ENCODE peak calls at places on chromosomes 2 and 18, in eight cellular contexts. S is spleen, N is prostate gland, B is endothelial cell of umbilical vein, T is upper lobe of right lung, P is pancreas, U is OCI-LY7, E is colonic mucosa. G is an unnamed sample. For H3K9me3, the result is how much of the 10 kb centered on the place peaks cover.

GRCh38 chr18:60060026-60060425 is 160.2 kb downstream of the PMAIP1 start:
- DNase-seq in T (no peak), P (no peak), U (no peak), E (no peak), N (no peak), B (no peak), S (no peak), G (no peak)

GRCh38 chr2:30235008-30235655 is 3.8 kb downstream of the LBH start:
- DNase-seq in T (no peak), N (no peak), E (no peak), B (no peak), U (no peak), P (no peak), S (peak), G (peak)

GRCh38 chr18:23650963-23651927 is 11.5 kb downstream of the ANKRD29 start:
- DNase-seq in T (no peak), U (no peak), P (no peak), E (no peak), B (peak), S (no peak), N (peak), G (no peak)

GRCh38 chr2:120919771-120920437 is 184.2 kb downstream of the GLI2 start:
- DNase-seq in P (no peak), U (no peak), E (no peak), N (no peak), T (no peak), B (no peak), S (no peak), G (no peak)

GRCh38 chr18:58194028-58194427 is 150.0 kb downstream of the NEDD4L start:
- DNase-seq in E (peak), P (peak), U (no peak), B (peak), N (no peak), T (no peak), S (no peak), G (peak)

GRCh38 chr18:12659904-12660605 is 2.1 kb upstream of the SPIRE1 start:
- DNase-seq in P (no peak), S (no peak), N (peak), E (peak), U (peak), B (peak), T (no peak), G (peak)

GRCh38 chr2:69589973-69590652 is 53.4 kb downstream of the AAK1 start:
- DNase-seq in T (no peak), U (no peak), S (no peak), N (no peak), B (no peak), P (no peak), E (no peak), G (no peak)

GRCh38 chr2:57656198-57656597 is 390.4 kb upstream of the VRK2 start:
- DNase-seq in P (no peak), U (no peak), B (no peak), S (no peak), N (no peak), E (no peak), T (no peak), G (no peak)

GRCh38 chr2:27871805-27872204 is 18.4 kb downstream of the RBKS start:
- DNase-seq in S (no peak), N (no peak), P (no peak), U (no peak), T (no peak), E (no peak), B (no peak), G (no peak)

GRCh38 chr2:28437142-28437835 is 44.6 kb downstream of the FOSL2 start:
- DNase-seq in E (peak), S (peak), B (no peak), P (no peak), T (peak), N (peak), U (no peak), G (no peak)

GRCh38 chr2:202723746-202724145 is 89.0 kb downstream of the FAM117B start:
- DNase-seq in B (no peak), S (no peak), U (no peak), T (no peak), N (no peak), E (no peak), P (no peak), G (no peak)

GRCh38 chr2:234625626-234626253 is 128.9 kb upstream of the ARL4C start:
- DNase-seq in B (no peak), T (no peak), N (no peak), P (no peak), S (no peak), U (no peak), E (no peak), G (no peak)

GRCh38 chr2:232668805-232669444 is 28.2 kb upstream of the GIGYF2 start:
- DNase-seq in E (no peak), P (no peak), T (no peak), S (no peak), B (peak), U (no peak), N (peak), G (peak)

GRCh38 chr2:26647981-26648380 is 6.8 kb upstream of the CIB4 start:
- DNase-seq in U (no peak), E (no peak), S (peak), N (no peak), P (no peak), T (peak), B (no peak), G (peak)

GRCh38 chr18:56374005-56374655 is 264.3 kb downstream of the TXNL1 start:
- DNase-seq in T (no peak), B (peak), U (no peak), E (no peak), N (no peak), P (no peak), S (no peak), G (no peak)

GRCh38 chr2:38409136-38409903 is 32.2 kb upstream of the ATL2 start:
- DNase-seq in E (no peak), S (no peak), B (no peak), P (peak), N (peak), U (peak), T (peak), G (no peak)

GRCh38 chr18:79519751-79520472 is 124.2 kb downstream of the NFATC1 start:
- DNase-seq in N (no peak), T (peak), E (peak), P (no peak), U (peak), B (no peak), S (peak), G (peak)

GRCh38 chr18:39681061-39681460 is 2115.5 kb upstream of the CELF4 start:
- DNase-seq in S (no peak), E (no peak), B (no peak), P (no peak), T (no peak), N (no peak), U (no peak), G (no peak)

GRCh38 chr2:44107086-44107740 is 61.5 kb upstream of the PPM1B start:
- DNase-seq in T (no peak), E (no peak), S (no peak), P (no peak), U (peak), B (no peak), N (no peak), G (no peak)

GRCh38 chr2:56077352-56077915 is 106.4 kb upstream of the CCDC85A start:
- DNase-seq in E (peak), U (peak), B (peak), P (peak), T (no peak), S (no peak), N (no peak), G (peak)

GRCh38 chr2:49972699-49973098 is 818.4 kb upstream of the FSHR start:
- DNase-seq in B (no peak), N (no peak), T (no peak), E (no peak), S (no peak), U (no peak), P (no peak), G (peak)

GRCh38 chr2:112583497-112584133 is 794 bp upstream of the CHCHD5 start:
- DNase-seq in B (peak), T (no peak), E (no peak), U (no peak), P (no peak), S (no peak), N (peak), G (no peak)

GRCh38 chr2:66695211-66695735 is 260.3 kb downstream of the MEIS1 start:
- DNase-seq in T (no peak), P (no peak), N (no peak), B (no peak), E (no peak), U (no peak), S (no peak), G (no peak)

GRCh38 chr2:29014811-29015414 is 33.8 kb downstream of the TOGARAM2 start:
- DNase-seq in T (no peak), N (no peak), B (no peak), E (peak), U (no peak), S (peak), P (no peak), G (no peak)

GRCh38 chr2:233059797-233060499 is at the start of gene INPP5D:
- DNase-seq in E (peak), T (peak), P (peak), S (peak), U (peak), N (no peak), B (peak), G (no peak)

GRCh38 chr2:66432801-66433694 is 1.9 kb upstream of the MEIS1 start:
- DNase-seq in B (peak), U (no peak), T (peak), N (peak), E (peak), P (peak), S (peak), G (peak)

GRCh38 chr18:45335644-45336043 is 279.6 kb upstream of the SLC14A2 start:
- DNase-seq in U (no peak), T (no peak), P (no peak), E (no peak), S (no peak), N (peak), B (no peak), G (peak)

GRCh38 chr18:9831046-9831722 is 54.6 kb upstream of the TXNDC2 start:
- DNase-seq in U (no peak), S (no peak), E (no peak), N (peak), T (no peak), B (no peak), P (no peak), G (peak)

GRCh38 chr2:51782874-51783765 is 751.2 kb upstream of the NRXN1 start:
- DNase-seq in N (no peak), U (no peak), P (no peak), T (no peak), E (no peak), B (no peak), S (no peak), G (no peak)

GRCh38 chr18:21763846-21764646 is 23.5 kb downstream of the MIB1 start:
- DNase-seq in N (no peak), S (no peak), P (no peak), E (no peak), T (no peak), B (peak), U (no peak), G (no peak)

GRCh38 chr2:66445781-66446177 is 10.9 kb downstream of the MEIS1 start:
- DNase-seq in P (peak), T (no peak), S (no peak), U (no peak), E (no peak), N (no peak), B (no peak), G (peak)

GRCh38 chr2:72027426-72028161 is 120.1 kb downstream of the CYP26B1 start:
- DNase-seq in S (peak), E (peak), T (peak), N (no peak), B (no peak), P (no peak), U (no peak), G (peak)

GRCh38 chr2:37287966-37288365 is 36.7 kb downstream of the PRKD3 start:
- DNase-seq in S (no peak), B (no peak), U (peak), T (no peak), E (no peak), N (no peak), P (no peak), G (no peak)

GRCh38 chr18:79411614-79412526 is 16.1 kb downstream of the NFATC1 start:
- DNase-seq in U (no peak), B (peak), T (peak), S (peak), E (no peak), P (no peak), N (no peak), G (no peak)

DNA sequence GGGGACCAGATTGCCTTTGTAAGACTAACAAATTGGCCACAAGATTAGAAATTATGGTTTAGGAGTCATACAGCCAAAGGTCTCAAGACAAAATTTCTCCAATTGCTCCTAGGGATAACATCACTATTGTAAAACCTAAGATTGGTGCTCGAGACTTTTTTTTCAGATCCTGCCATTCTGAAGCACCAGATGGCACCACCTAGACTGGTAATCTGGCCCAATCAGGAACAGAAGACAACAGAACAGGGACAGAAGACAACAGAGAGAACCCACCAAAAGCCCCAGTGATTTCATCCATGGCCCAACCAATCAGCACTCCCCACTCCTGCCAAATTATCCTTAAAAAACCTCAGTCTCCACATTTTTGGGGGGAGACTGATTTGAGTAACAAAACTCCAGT is 66.8 kb downstream of the LINC00305 start:
- DNase-seq in U (no peak), T (no peak), N (no peak), B (no peak), P (no peak), E (no peak), S (no peak), G (no peak)
- TF ChIP-seq CTCF in U (no peak), T (no peak), N (no peak), B (no peak), P (no peak), E (no peak), S (no peak), G (no peak)

GRCh38 chr2:10883880-10884529 is 27.7 kb upstream of the KCNF1 start:
- DNase-seq in T (no peak), P (no peak), U (no peak), S (no peak), E (no peak), N (no peak), B (no peak), G (peak)

GRCh38 chr2:10882568-10882967 is 29.2 kb upstream of the KCNF1 start:
- DNase-seq in U (no peak), E (no peak), P (no peak), N (no peak), B (no peak), S (no peak), T (no peak), G (peak)

GRCh38 chr2:10885479-10885863 is 26.3 kb upstream of the KCNF1 start:
- DNase-seq in S (no peak), B (no peak), N (no peak), U (no peak), T (no peak), E (no peak), P (no peak), G (peak)

GRCh38 chr2:10883066-10883465 is 28.7 kb upstream of the KCNF1 start:
- DNase-seq in E (no peak), U (no peak), B (no peak), S (no peak), P (no peak), T (no peak), N (no peak), G (peak)

GRCh38 chr2:10884530-10885478 is 26.9 kb upstream of the KCNF1 start:
- DNase-seq in B (no peak), N (no peak), U (no peak), T (no peak), E (no peak), S (no peak), P (no peak), G (peak)
- H3K27ac ChIP-seq in B (no peak), N (no peak), U (no peak), T (no peak), E (peak), S (no peak), P (no peak), G (peak)

GRCh38 chr2:196131949-196132925 is 39.1 kb downstream of the STK17B start:
- DNase-seq in P (no peak), U (peak), B (no peak), T (no peak), S (no peak), E (no peak), N (no peak), G (peak)

GRCh38 chr2:196128749-196129148 is 42.6 kb downstream of the STK17B start:
- DNase-seq in U (no peak), P (no peak), B (no peak), N (no peak), E (no peak), S (no peak), T (no peak), G (no peak)

GRCh38 chr2:196131384-196131861 is 40.0 kb downstream of the STK17B start:
- DNase-seq in E (peak), B (peak), P (no peak), T (no peak), U (peak), N (peak), S (no peak), G (peak)

GRCh38 chr2:196125596-196125995 is 45.8 kb downstream of the STK17B start:
- DNase-seq in P (no peak), U (no peak), S (no peak), E (no peak), T (no peak), N (no peak), B (no peak), G (no peak)

DNA sequence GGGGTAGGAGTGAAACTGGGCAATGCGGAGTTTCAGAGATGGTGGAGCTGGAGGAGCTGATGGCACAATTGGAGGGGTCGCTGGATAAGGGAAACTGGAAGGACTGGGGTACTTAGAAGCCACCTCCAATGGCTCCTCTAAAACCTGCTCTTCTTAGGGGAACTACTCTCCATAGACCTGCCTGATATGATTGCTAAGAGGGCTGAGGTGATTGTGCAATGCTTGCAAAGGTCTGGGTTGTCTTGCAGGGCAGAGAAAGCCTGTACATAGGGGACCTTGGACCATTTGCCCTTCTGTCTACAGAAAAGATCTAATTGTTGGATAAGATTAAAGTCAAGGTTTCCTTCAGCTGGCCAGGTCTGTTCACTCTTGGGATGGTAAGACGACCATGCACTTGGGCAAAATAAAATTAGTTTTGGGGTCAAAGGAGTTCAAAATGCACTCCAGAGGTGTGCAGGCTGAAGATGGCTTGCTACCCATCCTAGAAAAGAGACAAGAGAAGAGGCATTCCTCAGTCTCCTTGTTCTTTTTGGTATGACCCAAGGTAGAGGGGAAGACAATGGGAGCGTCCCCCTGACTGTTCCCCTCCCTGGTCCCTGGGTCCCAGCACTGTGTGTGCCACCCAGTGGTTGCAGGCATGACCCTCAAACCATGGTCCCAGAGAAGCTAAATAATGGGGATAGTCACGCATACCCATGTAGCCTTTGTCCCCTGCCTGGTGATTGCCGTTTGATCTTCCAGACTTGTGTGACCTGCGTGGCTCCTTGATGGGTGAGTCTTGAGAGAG is 41.1 kb downstream of the STK17B start:
- DNase-seq in S (no peak), B (no peak), P (no peak), E (no peak), U (peak), N (no peak), T (no peak), G (peak)
- H3K9me3 ChIP-seq in S (half or more), B (under half), P (under half), E (under half), U (half or more), N (under half), T (under half), G (half or more)

DNA sequence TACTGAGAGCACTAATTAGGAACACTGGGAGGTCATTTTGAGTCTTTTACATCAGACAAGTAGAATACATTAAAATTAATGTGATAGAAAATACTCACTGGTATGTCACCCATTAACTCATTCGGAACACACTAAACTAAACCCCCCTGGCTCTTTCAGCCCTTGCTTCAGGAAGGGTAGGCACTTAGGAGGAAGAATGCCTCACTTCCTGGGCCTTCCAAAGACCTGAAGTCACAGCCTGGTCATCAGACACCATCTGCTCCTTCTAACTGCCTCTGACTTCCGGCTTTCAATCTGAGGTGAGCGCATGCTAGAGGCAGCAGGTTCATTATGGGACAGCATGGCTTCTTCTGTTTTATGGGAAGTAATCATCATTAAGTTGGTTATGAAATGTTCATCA is 451.4 kb downstream of the PID1 start:
- DNase-seq in P (no peak), E (no peak), T (no peak), N (no peak), S (no peak), B (no peak), U (no peak), G (no peak)
- TF ChIP-seq CTCF in P (no peak), E (no peak), T (no peak), N (no peak), S (no peak), B (no peak), U (no peak), G (no peak)

GRCh38 chr2:47041891-47042684 is 113.0 kb downstream of the STPG4 start:
- DNase-seq in U (no peak), B (no peak), N (no peak), S (no peak), T (no peak), E (no peak), P (no peak), G (no peak)
- H3K27ac ChIP-seq in U (no peak), B (peak), N (no peak), S (peak), T (no peak), E (no peak), P (no peak), G (no peak)

DNA sequence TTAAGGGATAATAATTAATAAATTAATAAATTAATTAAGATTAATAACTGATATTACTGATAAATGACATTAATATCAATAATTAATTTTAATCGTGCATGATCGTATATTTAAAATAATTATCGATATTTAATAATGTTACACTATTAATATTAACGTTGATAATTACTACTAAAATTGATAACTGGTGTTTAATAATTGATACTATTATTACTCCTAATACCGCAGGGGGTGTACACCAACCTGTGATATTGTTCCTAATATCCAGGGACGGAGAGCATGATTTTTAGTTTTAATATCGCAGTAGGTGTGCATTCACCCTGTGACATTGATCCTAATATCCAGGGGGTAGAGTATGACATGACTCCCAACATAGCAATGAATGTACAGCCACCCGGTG is 1930.8 kb downstream of the SUCLG1 start:
- DNase-seq in T (no peak), P (no peak), U (no peak), E (no peak), N (no peak), B (no peak), S (no peak), G (no peak)
- H3K9me3 ChIP-seq in T (under half), P (under half), U (under half), E (under half), N (under half), B (under half), S (under half), G (under half)

G was measured in endodermal cell.